ENCODE peak calls at places on chromosome 1, in four cellular contexts. L, K, B and G are unnamed samples.

GRCh38 chr1:219066631-219067349 is 106.9 kb upstream of the LYPLAL1 start:
- DNase-seq in L (peak; percentile 77), K (no peak), B (no peak), G (no peak)

GRCh38 chr1:19661721-19662228 is 2.9 kb upstream of the HTR6 start:
- DNase-seq in L (peak; percentile 35), K (no peak), B (peak; percentile 65), G (no peak)

GRCh38 chr1:79469121-79469520 is 462.6 kb upstream of the ADGRL4 start:
- DNase-seq in L (no peak), K (no peak), B (no peak), G (no peak)

GRCh38 chr1:154276797-154277196 is 4.4 kb downstream of the HAX1 start:
- DNase-seq in L (no peak), K (no peak), B (peak; percentile 65), G (no peak)

GRCh38 chr1:211920141-211920572 is 89.6 kb upstream of the LPGAT1 start:
- DNase-seq in L (peak; percentile 96), K (no peak), B (no peak), G (no peak)

GRCh38 chr1:161098161-161099068 is at the start of gene KLHDC9:
- DNase-seq in L (peak; percentile 75), K (peak; percentile 87), B (no peak), G (peak; percentile 89)

GRCh38 chr1:171850951-171851350 is 9.7 kb downstream of the DNM3 start:
- DNase-seq in L (peak; percentile 12), K (peak; percentile 38), B (no peak), G (no peak)

GRCh38 chr1:157011845-157012244 is 33.7 kb downstream of the ARHGEF11 start:
- DNase-seq in L (no peak), K (no peak), B (no peak), G (no peak)

GRCh38 chr1:207806531-207807394 is 54.9 kb downstream of the CD46 start:
- DNase-seq in L (no peak), K (no peak), B (no peak), G (no peak)

GRCh38 chr1:153429266-153430165 is 13.2 kb downstream of the S100A7A start:
- DNase-seq in L (no peak), K (no peak), B (no peak), G (peak; percentile 26)

GRCh38 chr1:232377494-232377770 is 252.5 kb downstream of the SIPA1L2 start:
- DNase-seq in L (peak; percentile 21), K (peak; percentile 12), B (no peak), G (no peak)

GRCh38 chr1:154497026-154497806 is 4.8 kb upstream of the TDRD10 start:
- DNase-seq in L (no peak), K (no peak), B (peak; percentile 90), G (no peak)

GRCh38 chr1:216903389-216903754 is 180.1 kb upstream of the ESRRG start:
- DNase-seq in L (no peak), K (no peak), B (no peak), G (no peak)

GRCh38 chr1:245859510-245860114 is 647.5 kb downstream of the SMYD3 start:
- DNase-seq in L (peak; percentile 8), K (no peak), B (no peak), G (no peak)

DNA sequence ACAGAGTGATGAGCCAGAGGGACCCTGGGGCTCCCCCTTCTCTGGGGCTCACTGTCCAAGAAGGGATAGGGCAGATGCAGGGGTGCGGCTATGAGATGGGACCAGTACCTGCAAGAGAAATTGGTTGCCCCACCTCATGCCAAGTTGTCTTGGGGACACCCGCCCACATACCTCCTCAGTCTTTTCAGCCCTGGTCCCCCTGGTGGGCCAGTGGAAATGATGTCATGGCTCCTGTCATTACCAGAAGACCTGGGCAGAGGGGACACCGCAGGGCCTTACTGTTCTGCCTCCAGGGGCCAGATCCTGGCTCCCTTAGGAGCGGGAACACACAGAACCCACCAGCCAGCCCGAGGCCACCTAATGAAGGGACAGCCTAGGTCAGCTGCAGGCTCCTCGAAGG is 63.2 kb downstream of the CDK18 start:
- DNase-seq in L (no peak), K (no peak), B (no peak), G (no peak)
- TF ChIP-seq JUN in L (no peak), K (no peak), B (no peak), G (no peak)

DNA sequence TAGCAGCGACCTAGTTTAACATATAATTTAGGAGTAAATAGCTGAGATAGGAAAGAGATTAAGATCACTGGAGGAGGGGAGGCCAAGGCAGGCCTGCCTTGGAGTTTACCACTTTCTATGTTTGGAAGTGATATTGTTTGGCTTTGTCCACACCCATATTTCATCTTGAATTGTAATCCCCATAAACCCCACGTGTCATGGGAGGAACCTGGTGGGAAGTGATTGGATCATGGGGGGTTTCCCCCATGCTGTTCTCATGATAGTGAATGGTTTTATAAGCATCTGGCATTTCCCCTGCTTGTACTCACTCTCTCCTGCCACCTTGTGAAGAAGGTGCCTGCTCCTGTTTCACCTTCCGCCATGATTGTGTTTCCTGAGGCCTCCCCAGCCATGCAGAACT is 58.3 kb upstream of the ARTN start:
- DNase-seq in L (no peak), K (no peak), B (no peak), G (no peak)
- TF ChIP-seq RAD21 in L (no peak), K (no peak), B (no peak), G (peak; percentile 2)

DNA sequence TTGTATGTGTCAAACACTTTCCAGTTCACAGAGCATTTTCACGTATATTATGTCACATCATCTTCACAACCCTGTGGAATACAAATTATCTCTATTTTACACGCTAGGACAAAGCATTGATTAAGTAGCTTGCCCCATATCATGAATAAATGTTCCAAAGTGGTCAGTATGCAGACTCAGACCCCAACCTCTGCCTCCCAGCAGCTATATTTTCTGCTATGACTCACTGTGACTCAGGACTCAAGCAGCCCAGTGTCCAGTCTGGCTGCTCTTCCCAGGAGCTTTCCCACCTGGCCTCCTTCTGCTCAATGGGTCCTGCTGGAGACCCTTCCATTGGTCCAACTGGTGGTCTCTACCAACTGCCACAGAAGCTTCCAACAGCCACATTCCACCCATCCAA is 56.0 kb upstream of the RAP1A start:
- DNase-seq in L (peak; percentile 12), K (no peak), B (peak; percentile 21), G (no peak)
- TF ChIP-seq JUN in L (no peak), K (no peak), B (no peak), G (no peak)

GRCh38 chr1:15592285-15592684 is 7.4 kb upstream of the AGMAT start:
- DNase-seq in L (no peak), K (no peak), B (no peak), G (no peak)
- TF ChIP-seq RAD21 in L (no peak), K (no peak), B (no peak), G (no peak)